ENCODE peak calls at places on chromosomes 16 and 17, in four cellular contexts. L, N, X and E are unnamed samples.

GRCh38 chr16:89331371-89332109 is 114.0 kb downstream of the ZNF778 start:
- DNase-seq in N (no peak), X (peak), L (no peak), E (no peak)

GRCh38 chr16:10876799-10877341 is at the start of gene CIITA:
- DNase-seq in N (no peak), X (no peak), L (peak), E (peak)

GRCh38 chr16:54066451-54067056 is 220.0 kb downstream of the IRX3 start:
- DNase-seq in X (no peak), L (no peak), N (no peak), E (peak)

GRCh38 chr16:87060026-87060986 is 256.9 kb downstream of the C16orf95 start:
- DNase-seq in N (no peak), X (no peak), L (peak), E (no peak)

GRCh38 chr16:4136229-4136813 is 20.1 kb upstream of the ADCY9 start:
- DNase-seq in N (peak), X (peak), L (no peak), E (peak)

GRCh38 chr17:80109713-80110446 is 8.5 kb downstream of the GAA start:
- DNase-seq in X (no peak), L (no peak), N (peak), E (peak)

GRCh38 chr17:44086364-44087311 is 16.1 kb downstream of the G6PC3 start:
- DNase-seq in L (peak), N (no peak), X (no peak), E (peak)

GRCh38 chr16:53022374-53022773 is 30.3 kb downstream of the CHD9NB start:
- DNase-seq in L (peak), X (no peak), N (peak), E (peak)

GRCh38 chr17:15951368-15952047 is 6.6 kb downstream of the ADORA2B start:
- DNase-seq in N (no peak), X (no peak), L (no peak), E (no peak)

GRCh38 chr16:84614914-84615813 is 2.7 kb downstream of the COTL1 start:
- DNase-seq in X (peak), N (no peak), L (no peak), E (no peak)

GRCh38 chr16:87369796-87370719 is 13.5 kb downstream of the FBXO31 start:
- DNase-seq in N (no peak), L (no peak), X (no peak), E (no peak)

GRCh38 chr17:27414271-27414670 is 42.0 kb upstream of the KSR1 start:
- DNase-seq in N (no peak), X (no peak), L (no peak), E (no peak)

GRCh38 chr17:16343569-16343968 is 9.7 kb downstream of the CENPV start:
- DNase-seq in N (no peak), X (no peak), L (no peak), E (no peak)

GRCh38 chr16:74650966-74651567 is 15.6 kb downstream of the RFWD3 start:
- DNase-seq in L (no peak), N (no peak), X (no peak), E (no peak)

GRCh38 chr17:72940511-72940910 is 152.0 kb downstream of the SLC39A11 start:
- DNase-seq in X (no peak), N (no peak), L (no peak), E (no peak)

GRCh38 chr16:10635367-10636021 is 55.1 kb upstream of the EMP2 start:
- DNase-seq in X (no peak), N (no peak), L (no peak), E (no peak)

GRCh38 chr17:37067555-37068111 is 118.9 kb downstream of the AATF start:
- DNase-seq in N (peak), X (peak), L (peak), E (peak)

GRCh38 chr17:45948881-45949624 is 50.0 kb upstream of the STH start:
- DNase-seq in X (peak), L (peak), N (peak), E (peak)

GRCh38 chr17:61560071-61560470 is 30.9 kb downstream of the NACA2 start:
- DNase-seq in N (no peak), L (no peak), X (no peak), E (no peak)

GRCh38 chr16:84043486-84044107 is 1.0 kb upstream of the SLC38A8 start:
- DNase-seq in X (no peak), N (no peak), L (no peak), E (no peak)

GRCh38 chr17:13931752-13932477 is 137.4 kb upstream of the COX10 start:
- DNase-seq in L (peak), X (no peak), N (peak), E (peak)

GRCh38 chr17:31745964-31746650 is 112.9 kb downstream of the COPRS start:
- DNase-seq in L (no peak), N (no peak), X (no peak), E (no peak)

GRCh38 chr16:67092227-67092626 is 17.5 kb upstream of the PHAF1 start:
- DNase-seq in N (no peak), L (no peak), X (no peak), E (no peak)

DNA sequence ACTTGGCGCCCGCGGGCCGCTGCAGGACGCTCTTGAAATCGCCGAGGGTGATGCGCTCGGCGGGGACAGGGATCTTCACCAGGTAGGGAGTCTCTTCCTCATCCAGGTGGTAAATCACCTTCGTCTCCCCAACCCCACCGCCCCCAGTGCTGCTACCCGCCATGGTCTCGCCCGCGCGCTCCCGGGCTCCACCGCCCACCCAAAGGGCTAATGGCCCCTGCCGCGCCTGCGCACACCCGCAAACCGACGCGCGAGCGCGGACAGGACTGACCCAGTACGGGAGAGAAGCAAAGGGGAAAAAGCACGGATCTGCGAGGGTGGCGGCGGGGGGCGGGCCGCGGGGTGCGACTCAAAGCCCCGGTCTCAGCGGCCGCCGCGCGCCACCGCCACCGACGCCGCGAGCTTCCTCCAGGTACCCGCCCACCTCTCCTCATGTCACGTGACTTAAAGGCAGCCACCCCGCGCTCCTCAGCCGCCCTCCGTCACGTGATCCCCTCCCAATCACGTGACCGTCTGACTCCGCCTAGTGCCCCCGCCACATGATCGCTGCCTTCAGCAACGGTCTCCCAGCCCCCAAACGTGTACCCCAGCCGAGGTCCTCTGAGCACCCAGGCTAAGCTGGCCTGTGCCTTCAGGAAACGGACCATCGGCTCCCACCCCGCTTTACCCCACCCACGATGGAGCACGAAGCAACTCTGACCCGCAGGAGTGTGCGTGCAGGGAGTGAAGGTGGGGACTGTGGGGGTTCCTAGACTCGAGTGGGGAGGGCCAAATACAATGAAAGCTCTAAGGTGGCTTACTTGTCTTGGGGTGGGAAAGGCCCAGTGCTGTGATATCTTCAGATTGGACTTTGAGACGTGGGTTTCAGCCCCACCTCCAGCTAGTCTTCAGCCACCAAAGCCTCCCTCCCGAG is at the start of gene DVL2:
- DNase-seq in X (peak), N (peak), L (peak), E (peak)
- TF ChIP-seq CTCF in X (no peak), N (no peak), L (no peak), E (no peak)

DNA sequence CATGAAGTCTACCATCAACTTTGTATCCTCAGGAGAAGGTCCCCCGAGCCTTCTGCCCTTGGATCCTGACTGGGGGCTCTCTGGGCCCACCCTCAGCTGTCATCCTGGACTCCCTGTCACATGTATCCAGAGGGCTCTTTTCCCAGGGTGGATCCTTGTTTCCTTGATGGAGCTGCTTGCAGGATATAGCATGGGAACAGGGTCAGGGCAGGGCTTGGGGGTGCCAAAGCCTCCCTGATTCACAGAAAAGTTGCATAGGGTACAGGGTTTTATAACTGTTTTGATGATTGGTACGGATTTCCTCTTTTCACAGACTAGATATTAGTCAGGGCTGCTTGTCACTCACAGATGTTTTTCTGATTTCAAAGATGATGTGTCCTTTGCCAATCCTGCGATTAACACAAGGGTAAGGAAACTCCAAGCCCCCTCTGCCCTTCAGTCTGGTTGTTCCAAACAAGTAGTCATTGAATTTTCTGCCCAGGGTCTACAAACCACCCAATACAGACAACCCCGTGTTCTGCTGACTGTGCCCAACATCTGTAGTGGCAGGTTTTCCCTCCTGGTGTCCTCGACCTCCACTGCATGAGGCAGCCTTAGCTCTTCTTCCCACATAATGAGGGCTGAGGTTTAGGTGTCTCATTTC is 20.6 kb upstream of the SLC35G3 start:
- DNase-seq in L (no peak), N (no peak), X (no peak), E (no peak)
- H3K27ac ChIP-seq in L (no peak), N (no peak), X (peak), E (no peak)

GRCh38 chr17:50596191-50597037 is 35.9 kb downstream of the CACNA1G start:
- DNase-seq in X (peak), L (no peak), N (no peak), E (no peak)
- TF ChIP-seq CTCF in X (peak), L (peak), N (no peak), E (no peak)

GRCh38 chr17:47694818-47695663 is 1.1 kb downstream of the TBKBP1 start:
- DNase-seq in L (no peak), X (peak), N (peak), E (no peak)

GRCh38 chr17:47694018-47694817 is at the start of gene TBKBP1:
- DNase-seq in L (no peak), X (peak), N (no peak), E (no peak)

GRCh38 chr17:47693667-47694017 is 319 bp upstream of the TBKBP1 start:
- DNase-seq in L (no peak), N (peak), X (no peak), E (no peak)

GRCh38 chr17:47692137-47692894 is 1.6 kb upstream of the TBKBP1 start:
- DNase-seq in N (no peak), L (no peak), X (no peak), E (no peak)

GRCh38 chr17:47692895-47693666 is 880 bp upstream of the TBKBP1 start:
- DNase-seq in N (no peak), X (no peak), L (no peak), E (no peak)
- H3K27ac ChIP-seq in N (no peak), X (peak), L (no peak), E (peak)

GRCh38 chr16:85826686-85827247 is 27.3 kb downstream of the COX4I1 start:
- DNase-seq in X (peak), L (no peak), N (no peak), E (no peak)

GRCh38 chr16:85828166-85828565 is 28.7 kb downstream of the COX4I1 start:
- DNase-seq in N (no peak), L (no peak), X (peak), E (no peak)

GRCh38 chr16:85824161-85825135 is 25.0 kb downstream of the COX4I1 start:
- DNase-seq in N (no peak), X (peak), L (no peak), E (no peak)

GRCh38 chr16:85823328-85823920 is 23.9 kb downstream of the COX4I1 start:
- DNase-seq in N (no peak), L (no peak), X (no peak), E (no peak)

GRCh38 chr16:85825326-85825725 is 25.8 kb downstream of the COX4I1 start:
- DNase-seq in N (no peak), X (peak), L (no peak), E (no peak)
- TF ChIP-seq CTCF in N (no peak), X (no peak), L (peak), E (no peak)